ENCODE peak calls at places on chromosomes 7 and 10, in seven cellular contexts. Y is transverse colon, O is stomach, S is fibroblast of lung, R is mesenchymal stem cell, D is tibial artery, G is osteoblast. U is an unnamed sample. For H3K36me3, the result is how much of the 10 kb centered on the place peaks cover.

GRCh38 chr7:2190531-2190930 is 42.2 kb downstream of the MAD1L1 start:
- DNase-seq in Y (no peak), R (peak), O (peak), G (no peak), D (no peak), S (no peak), U (no peak)

GRCh38 chr7:90625562-90625961 is 29.4 kb downstream of the CDK14 start:
- DNase-seq in D (peak), Y (peak), O (no peak), G (no peak), S (peak), R (peak), U (no peak)

GRCh38 chr7:28631995-28632394 is 219.7 kb downstream of the CREB5 start:
- DNase-seq in Y (no peak), S (no peak), G (no peak), O (no peak), D (no peak), R (no peak), U (no peak)

GRCh38 chr10:47020491-47020890 is 109.3 kb downstream of the PTPN20 start:
- DNase-seq in S (no peak), D (peak), G (no peak), R (no peak), O (peak), Y (no peak), U (peak)

GRCh38 chr7:87596136-87596535 is 4.5 kb downstream of the ABCB1 start:
- DNase-seq in G (no peak), Y (no peak), D (no peak), S (no peak), O (no peak), R (no peak), U (no peak)

GRCh38 chr7:27245798-27246691 is 3.4 kb downstream of the EVX1 start:
- DNase-seq in D (no peak), R (no peak), S (no peak), Y (peak), G (no peak), O (no peak), U (peak)

GRCh38 chr7:70696139-70696782 is 435.7 kb upstream of the GALNT17 start:
- DNase-seq in Y (no peak), D (no peak), G (no peak), O (no peak), R (peak), S (peak), U (peak)

GRCh38 chr10:121539757-121540156 is 58.5 kb downstream of the FGFR2 start:
- DNase-seq in S (no peak), O (no peak), Y (no peak), G (no peak), D (no peak), R (no peak), U (no peak)

GRCh38 chr7:81525901-81526300 is 243.9 kb downstream of the HGF start:
- DNase-seq in D (no peak), O (no peak), Y (no peak), R (no peak), G (no peak), S (no peak), U (no peak)

GRCh38 chr7:77866791-77867190 is 68.2 kb downstream of the PHTF2 start:
- DNase-seq in D (no peak), S (peak), O (no peak), R (peak), G (no peak), Y (no peak), U (peak)

GRCh38 chr10:132446661-132447445 is 49.9 kb downstream of the PWWP2B start:
- DNase-seq in G (peak), S (peak), Y (peak), O (peak), R (peak), D (no peak), U (peak)

GRCh38 chr10:119667562-119668328 is 16.6 kb downstream of the BAG3 start:
- DNase-seq in D (peak), Y (peak), G (peak), S (peak), O (peak), R (peak), U (peak)

GRCh38 chr7:3321745-3322144 is 20.7 kb downstream of the SDK1 start:
- DNase-seq in S (no peak), O (no peak), G (no peak), D (no peak), R (no peak), Y (no peak), U (no peak)

GRCh38 chr10:71888623-71889387 is 37.8 kb upstream of the PSAP start:
- DNase-seq in G (peak), O (peak), D (peak), R (peak), Y (peak), S (peak), U (peak)

GRCh38 chr7:26385240-26385639 is 93.6 kb downstream of the SNX10 start:
- DNase-seq in R (no peak), O (no peak), G (no peak), D (no peak), S (no peak), Y (no peak), U (no peak)

GRCh38 chr10:132460071-132460470 is 63.1 kb downstream of the PWWP2B start:
- DNase-seq in R (no peak), S (no peak), D (no peak), O (no peak), G (no peak), Y (no peak), U (no peak)

GRCh38 chr10:6068422-6068821 is 6.3 kb upstream of the IL2RA start:
- DNase-seq in Y (peak), D (peak), O (peak), R (no peak), S (no peak), G (no peak), U (no peak)

GRCh38 chr10:6134099-6134880 is 45.5 kb downstream of the RBM17 start:
- DNase-seq in D (no peak), O (no peak), Y (no peak), R (no peak), G (no peak), S (no peak), U (no peak)

GRCh38 chr7:141431143-141431479 is 120.1 kb upstream of the AGK start:
- DNase-seq in S (no peak), R (no peak), G (no peak), D (no peak), Y (no peak), O (no peak), U (no peak)

GRCh38 chr7:95420996-95421846 is 13.6 kb downstream of the PON2 start:
- DNase-seq in G (no peak), S (peak), D (no peak), Y (no peak), O (no peak), R (peak), U (peak)

GRCh38 chr10:97320480-97321031 is 1.5 kb downstream of the FRAT1 start:
- DNase-seq in O (peak), G (peak), S (no peak), D (no peak), R (no peak), Y (peak), U (no peak)

GRCh38 chr10:47058961-47059391 is 147.7 kb downstream of the PTPN20 start:
- DNase-seq in G (peak), S (no peak), Y (no peak), R (no peak), D (no peak), O (peak), U (no peak)

GRCh38 chr7:77826300-77826699 is 27.7 kb downstream of the PHTF2 start:
- DNase-seq in R (no peak), D (no peak), Y (no peak), G (no peak), S (no peak), O (no peak), U (no peak)

GRCh38 chr7:153859239-153859638 is 193.0 kb upstream of the DPP6 start:
- DNase-seq in R (no peak), O (no peak), D (no peak), Y (no peak), S (no peak), G (no peak), U (no peak)
- H3K36me3 ChIP-seq in R (under half), O (under half), D (under half), Y (under half), S (under half), G (under half), U (under half)

GRCh38 chr7:76334320-76334967 is 24.3 kb downstream of the YWHAG start:
- DNase-seq in Y (no peak), O (no peak), R (no peak), S (no peak), G (no peak), D (no peak), U (no peak)

GRCh38 chr7:76333388-76334101 is 25.2 kb downstream of the YWHAG start:
- DNase-seq in D (peak), R (peak), G (peak), S (peak), Y (peak), O (peak), U (no peak)

GRCh38 chr7:76338298-76339084 is 20.3 kb downstream of the YWHAG start:
- DNase-seq in R (no peak), Y (no peak), O (no peak), G (no peak), D (no peak), S (no peak), U (peak)

GRCh38 chr7:76337147-76337546 is 21.6 kb downstream of the YWHAG start:
- DNase-seq in D (no peak), Y (no peak), R (no peak), G (no peak), S (no peak), O (no peak), U (no peak)

GRCh38 chr7:76336094-76336493 is 22.7 kb downstream of the YWHAG start:
- DNase-seq in G (peak), D (no peak), R (no peak), Y (no peak), O (no peak), S (no peak), U (no peak)
- H3K36me3 ChIP-seq in G (under half), D (under half), R (half or more), Y (under half), O (under half), S (under half), U (under half)

DNA sequence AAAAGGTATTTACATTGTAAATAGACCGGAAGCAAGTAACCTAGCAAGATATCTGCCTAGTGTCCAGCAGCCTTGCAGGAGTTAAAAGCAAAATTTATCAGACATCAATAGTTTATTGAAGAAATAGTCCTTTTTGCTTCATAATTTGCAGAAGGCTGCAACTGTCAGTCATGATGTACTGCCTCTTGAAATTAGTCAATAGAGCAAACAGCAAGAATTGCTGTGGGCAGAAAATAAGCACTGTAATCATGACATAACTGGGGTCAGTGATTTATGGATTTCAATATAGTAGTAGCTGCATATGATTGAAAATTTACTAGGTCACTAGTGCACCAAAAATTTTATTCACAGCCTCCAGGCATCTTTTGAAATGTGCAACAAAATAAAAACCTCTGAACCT is 23.2 kb downstream of the GLRX3 start:
- DNase-seq in G (no peak), Y (no peak), S (no peak), O (no peak), R (no peak), D (no peak), U (no peak)
- H3K36me3 ChIP-seq in G (under half), Y (under half), S (under half), O (under half), R (half or more), D (under half), U (under half)

DNA sequence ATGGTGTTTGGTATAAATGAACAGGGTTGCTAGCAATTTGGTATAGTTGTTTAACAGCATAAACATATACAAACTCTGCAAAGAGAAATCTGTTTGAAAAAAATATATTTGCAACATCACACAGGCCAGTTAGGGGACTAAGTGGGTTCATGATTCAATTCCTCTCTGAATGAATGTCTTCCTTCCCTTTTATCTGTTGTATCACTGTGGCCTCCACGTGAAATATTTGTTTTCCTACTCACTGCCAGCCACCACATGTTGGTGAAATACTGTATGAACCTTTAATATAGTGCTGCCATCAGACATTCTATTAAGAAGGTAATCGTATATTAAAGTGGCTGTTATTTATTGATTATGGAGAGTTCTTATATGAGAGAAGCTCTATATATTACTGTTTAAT is 157.0 kb downstream of the ARID5B start:
- DNase-seq in O (no peak), S (no peak), G (no peak), R (peak), D (no peak), Y (no peak), U (no peak)
- H3K36me3 ChIP-seq in O (under half), S (under half), G (half or more), R (half or more), D (under half), Y (under half), U (under half)

DNA sequence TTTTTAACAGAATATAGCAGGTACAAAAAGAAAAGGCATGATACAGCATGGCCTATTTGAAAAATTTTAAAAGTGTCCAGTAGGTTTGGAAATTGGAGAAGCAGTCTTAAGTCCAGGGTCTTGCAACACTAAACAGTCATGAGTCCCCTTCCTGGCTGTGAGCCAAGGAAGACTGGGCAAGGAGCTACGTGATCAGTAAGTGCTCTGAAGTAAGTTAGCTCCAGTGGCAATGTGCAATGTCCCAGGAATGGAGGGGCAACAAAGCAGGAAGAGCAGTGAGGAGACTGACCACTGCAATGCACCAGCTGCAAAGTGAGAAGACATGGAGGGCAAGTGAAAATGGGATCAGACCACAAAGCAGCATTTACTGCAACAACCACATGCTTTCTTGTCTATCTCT is 72.9 kb upstream of the GRID1 start:
- DNase-seq in S (peak), R (peak), O (peak), Y (peak), G (no peak), D (peak), U (peak)
- H3K36me3 ChIP-seq in S (under half), R (half or more), O (half or more), Y (under half), G (half or more), D (half or more), U (under half)

DNA sequence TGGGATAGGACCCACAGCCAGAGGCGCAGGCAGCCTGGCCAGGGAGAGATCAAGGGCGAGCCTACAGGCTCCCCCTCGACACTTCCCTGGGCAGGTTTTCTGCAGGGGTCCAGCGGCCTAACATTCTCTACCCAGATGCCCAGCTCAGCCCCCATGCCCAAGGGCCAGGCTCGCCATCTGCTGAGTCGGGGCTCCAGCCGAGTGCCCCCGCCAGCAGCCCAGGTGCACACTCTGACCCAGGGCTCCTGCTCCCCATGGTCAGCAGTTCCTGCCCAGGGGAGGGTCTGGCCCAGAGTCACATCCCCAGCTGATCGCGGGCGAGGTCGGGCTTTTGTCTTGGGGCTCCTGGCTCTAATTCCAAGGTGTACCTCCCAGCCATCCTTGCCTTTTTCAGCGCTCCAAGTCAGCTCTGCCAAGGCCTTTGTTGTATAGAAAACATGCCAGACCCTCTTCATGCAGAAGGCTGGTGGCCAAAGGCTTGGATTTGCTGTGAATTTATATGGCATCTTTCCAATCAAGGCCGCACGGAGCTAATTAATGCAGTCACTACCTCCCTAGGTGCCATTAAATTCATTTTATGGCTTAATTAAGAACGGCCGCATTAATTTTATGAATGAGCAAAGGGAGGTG is 120.7 kb downstream of the LRRC18 start:
- DNase-seq in G (no peak), O (no peak), S (no peak), Y (no peak), R (no peak), D (no peak), U (no peak)
- H3K36me3 ChIP-seq in G (under half), O (under half), S (under half), Y (under half), R (under half), D (under half), U (under half)

U was measured in bronchial epithelial cell.